ENCODE peak calls at places on chromosomes 3 and 15, in six cellular contexts. Y, G, N, B, J and C are unnamed samples.

GRCh38 chr3:13515786-13516783 is 32.8 kb upstream of the FBLN2 start:
- DNase-seq in Y (no peak), G (no peak), N (peak), B (no peak), J (peak), C (peak)

GRCh38 chr3:105157766-105158085 is 209.0 kb upstream of the ALCAM start:
- DNase-seq in Y (no peak), G (no peak), N (no peak), B (no peak), J (no peak), C (no peak)

GRCh38 chr3:80696280-80696679 is 928.5 kb upstream of the ROBO1 start:
- DNase-seq in Y (no peak), G (no peak), N (no peak), B (no peak), J (no peak), C (no peak)

GRCh38 chr3:16884084-16884747 is 539 bp upstream of the PLCL2 start:
- DNase-seq in Y (no peak), G (no peak), N (peak), B (peak), J (peak), C (peak)

GRCh38 chr3:105719791-105720190 is 149.0 kb downstream of the CBLB start:
- DNase-seq in Y (no peak), G (no peak), N (no peak), B (no peak), J (no peak), C (no peak)

GRCh38 chr15:74799843-74800558 is 12.6 kb upstream of the LMAN1L start:
- DNase-seq in Y (peak), G (no peak), N (no peak), B (peak), J (peak), C (peak)

GRCh38 chr15:99598296-99598695 is 32.5 kb downstream of the MEF2A start:
- DNase-seq in Y (no peak), G (no peak), N (no peak), B (no peak), J (no peak), C (no peak)

GRCh38 chr3:167941234-167941995 is 154.3 kb downstream of the GOLIM4 start:
- DNase-seq in Y (no peak), G (no peak), N (peak), B (peak), J (peak), C (peak)

GRCh38 chr3:9976736-9977709 is 9.6 kb downstream of the EMC3 start:
- DNase-seq in Y (peak), G (no peak), N (peak), B (peak), J (peak), C (peak)

GRCh38 chr3:39287216-39287858 is 7.5 kb upstream of the CX3CR1 start:
- DNase-seq in Y (no peak), G (no peak), N (no peak), B (no peak), J (no peak), C (no peak)

GRCh38 chr3:39378092-39378491 is 5.1 kb upstream of the SLC25A38 start:
- DNase-seq in Y (no peak), G (no peak), N (no peak), B (peak), J (no peak), C (peak)

GRCh38 chr3:25592510-25592968 is 72.2 kb downstream of the TOP2B start:
- DNase-seq in Y (peak), G (no peak), N (peak), B (peak), J (peak), C (peak)

GRCh38 chr15:57476533-57476975 is 100.2 kb downstream of the CGNL1 start:
- DNase-seq in Y (no peak), G (no peak), N (no peak), B (peak), J (no peak), C (peak)

GRCh38 chr3:27675287-27675686 is 46.8 kb downstream of the EOMES start:
- DNase-seq in Y (no peak), G (no peak), N (no peak), B (peak), J (no peak), C (peak)

GRCh38 chr3:42300013-42300412 is 34.0 kb upstream of the CCK start:
- DNase-seq in Y (no peak), G (no peak), N (no peak), B (peak), J (peak), C (peak)

GRCh38 chr3:196323016-196323415 is 5.0 kb upstream of the DYNLT2B start:
- DNase-seq in Y (no peak), G (no peak), N (no peak), B (no peak), J (no peak), C (no peak)

GRCh38 chr15:64979252-64979710 is 10.4 kb downstream of the SPG21 start:
- DNase-seq in Y (no peak), G (no peak), N (no peak), B (no peak), J (no peak), C (no peak)

GRCh38 chr15:25242957-25243799 is 195.6 kb downstream of the UBE3A start:
- DNase-seq in Y (no peak), G (no peak), N (peak), B (no peak), J (no peak), C (no peak)

GRCh38 chr3:65714138-65714537 is 324.6 kb downstream of the MAGI1 start:
- DNase-seq in Y (no peak), G (no peak), N (peak), B (peak), J (no peak), C (peak)

GRCh38 chr3:162743091-162743490 is 1246.5 kb downstream of the OTOL1 start:
- DNase-seq in Y (no peak), G (no peak), N (no peak), B (no peak), J (no peak), C (no peak)

GRCh38 chr3:50153782-50154475 is 1.2 kb upstream of the SEMA3F start:
- DNase-seq in Y (no peak), G (no peak), N (no peak), B (no peak), J (no peak), C (no peak)

GRCh38 chr3:50155491-50155878 is 361 bp downstream of the SEMA3F start:
- DNase-seq in Y (no peak), G (no peak), N (no peak), B (no peak), J (no peak), C (no peak)

GRCh38 chr3:50154840-50155490 is at the start of gene SEMA3F:
- DNase-seq in Y (no peak), G (peak), N (peak), B (peak), J (peak), C (peak)

GRCh38 chr3:50155891-50156290 is 767 bp downstream of the SEMA3F start:
- DNase-seq in Y (no peak), G (no peak), N (no peak), B (no peak), J (no peak), C (peak)

GRCh38 chr3:50154476-50154839 is 666 bp upstream of the SEMA3F start:
- DNase-seq in Y (no peak), G (no peak), N (no peak), B (no peak), J (no peak), C (no peak)
- H3K4me3 ChIP-seq in Y (peak), G (peak), N (peak), B (no peak), J (peak), C (peak)

GRCh38 chr15:63902671-63903035 is 68.9 kb upstream of the HERC1 start:
- DNase-seq in Y (no peak), G (no peak), N (no peak), B (no peak), J (no peak), C (no peak)

GRCh38 chr15:63904042-63904441 is 70.3 kb upstream of the HERC1 start:
- DNase-seq in Y (no peak), G (no peak), N (no peak), B (no peak), J (no peak), C (no peak)

GRCh38 chr15:63899193-63899592 is 65.4 kb upstream of the HERC1 start:
- DNase-seq in Y (no peak), G (no peak), N (peak), B (no peak), J (no peak), C (no peak)

GRCh38 chr15:63900306-63900705 is 66.6 kb upstream of the HERC1 start:
- DNase-seq in Y (no peak), G (no peak), N (peak), B (no peak), J (no peak), C (no peak)

DNA sequence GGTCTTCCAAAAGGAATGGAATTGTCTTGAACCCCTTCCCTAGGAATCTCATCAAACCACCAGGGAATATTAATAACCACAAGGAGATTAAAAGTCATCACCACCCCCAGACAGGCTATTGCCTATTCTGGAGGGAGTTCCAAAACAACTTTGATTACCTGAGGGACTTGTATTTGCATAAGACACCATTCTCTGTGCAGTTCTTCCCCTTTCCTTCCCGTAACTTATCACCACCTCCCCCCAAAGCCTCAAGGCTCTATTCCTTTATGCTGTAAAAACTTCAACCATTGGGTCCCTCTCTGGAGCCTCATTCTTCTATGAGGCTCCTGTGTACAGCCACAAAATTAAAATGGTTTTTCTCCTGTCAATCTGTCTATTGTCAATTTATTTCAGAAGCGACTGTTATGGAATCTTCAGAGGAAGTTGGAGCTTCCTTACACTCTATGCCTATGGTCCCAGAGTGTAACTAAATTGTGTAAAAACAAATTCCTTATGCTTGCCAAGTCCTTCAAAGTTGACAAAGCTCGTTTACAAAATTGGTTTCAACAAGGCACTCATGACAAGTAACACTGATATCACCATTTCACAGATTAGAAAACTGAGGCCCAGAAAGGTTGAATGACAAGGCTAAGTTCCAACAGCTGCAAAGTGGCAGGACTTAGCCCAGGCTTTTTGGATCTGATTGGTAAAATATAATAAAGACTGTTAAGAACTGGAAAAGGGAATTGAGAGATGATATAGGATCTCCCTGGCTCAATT is 68.3 kb upstream of the HERC1 start:
- DNase-seq in Y (no peak), G (no peak), N (no peak), B (no peak), J (no peak), C (peak)
- TF ChIP-seq CTCF in Y (no peak), G (no peak), N (no peak), B (no peak), J (no peak), C (no peak)

DNA sequence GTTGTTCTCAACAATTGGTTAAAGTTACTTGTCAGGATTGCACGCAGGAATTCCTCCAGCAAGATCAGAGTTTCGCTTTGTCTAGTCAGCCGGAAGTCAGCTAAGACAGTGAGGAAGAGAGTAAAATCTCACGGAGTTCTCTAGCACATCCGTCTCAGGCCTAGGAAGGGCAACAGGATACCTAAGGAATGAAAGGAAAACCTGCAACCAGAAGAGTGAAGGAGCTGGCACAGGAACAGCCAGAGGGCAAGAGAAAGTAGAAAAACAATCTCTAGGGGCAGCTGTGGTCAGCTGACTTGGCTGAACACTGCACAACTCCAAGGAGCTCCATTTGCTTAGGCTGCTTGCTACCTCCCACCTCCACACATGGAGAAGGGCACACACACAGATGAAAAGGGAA is 23.7 kb downstream of the RORA start:
- DNase-seq in Y (no peak), G (no peak), N (no peak), B (peak), J (no peak), C (no peak)
- H3K4me3 ChIP-seq in Y (peak), G (no peak), N (peak), B (peak), J (peak), C (peak)

DNA sequence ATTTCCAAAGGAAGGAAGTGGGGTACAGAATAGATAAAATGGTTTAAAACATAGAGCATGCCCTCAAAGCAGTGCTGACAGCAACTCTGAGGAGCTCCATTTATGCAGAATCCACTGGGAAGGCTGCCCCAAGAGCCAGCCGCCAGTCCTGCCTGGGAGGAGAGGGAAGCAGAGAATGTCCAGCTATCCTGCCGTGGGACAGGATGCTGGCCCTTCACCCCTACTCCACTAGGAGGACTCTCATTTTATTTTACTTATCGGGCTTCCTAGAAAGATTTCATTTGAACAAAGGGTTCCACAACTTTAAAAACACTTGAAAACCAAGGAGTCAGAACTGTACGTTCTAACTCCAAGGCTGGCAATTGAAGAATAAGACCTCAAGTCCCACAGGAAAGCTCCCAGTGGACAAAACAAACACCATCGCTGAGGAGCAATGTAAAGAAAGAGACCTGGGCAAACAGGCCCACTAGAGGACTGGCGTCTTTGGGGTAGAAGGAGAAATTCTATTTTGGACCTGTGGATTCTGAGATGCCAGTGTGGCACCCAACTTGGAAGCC is 9.7 kb downstream of the SFMBT1 start:
- DNase-seq in Y (no peak), G (no peak), N (no peak), B (no peak), J (no peak), C (no peak)
- TF ChIP-seq CTCF in Y (no peak), G (peak), N (no peak), B (no peak), J (no peak), C (no peak)